ENCODE peak calls at places on chromosome 3, in seven cellular contexts. P, V, H, O, C, G and D are unnamed samples.

GRCh38 chr3:46406786-46407611 is at the start of the genes CCR5AS and CCRL2:
- DNase-seq in O (peak; percentile 32), G (peak; percentile 70), V (peak; percentile 78), C (no peak), H (peak; percentile 94), P (peak; percentile 64), D (no peak)

GRCh38 chr3:193778676-193779075 is 185.7 kb downstream of the OPA1 start:
- DNase-seq in G (no peak), C (no peak), O (no peak), P (no peak), V (no peak), H (no peak), D (no peak)

GRCh38 chr3:42684632-42685362 is 540 bp upstream of the KLHL40 start:
- DNase-seq in G (no peak), C (no peak), O (no peak), P (no peak), H (no peak), V (peak; percentile 7), D (no peak)

GRCh38 chr3:69323941-69324340 is 61.9 kb downstream of the FRMD4B start:
- DNase-seq in O (no peak), V (no peak), P (no peak), G (no peak), H (no peak), C (no peak), D (no peak)

GRCh38 chr3:12285003-12285555 is 3.8 kb upstream of the PPARG start:
- DNase-seq in P (no peak), G (no peak), V (no peak), O (no peak), C (no peak), H (no peak), D (no peak)

GRCh38 chr3:149603126-149604074 is 54.4 kb downstream of the WWTR1 start:
- DNase-seq in H (no peak), V (no peak), C (peak; percentile 51), P (no peak), G (no peak), O (no peak), D (no peak)

GRCh38 chr3:58609990-58610389 is 32.8 kb upstream of the FAM107A start:
- DNase-seq in V (no peak), G (no peak), P (no peak), O (no peak), C (no peak), H (no peak), D (no peak)

GRCh38 chr3:151625057-151625456 is 108.7 kb upstream of the AADACL2 start:
- DNase-seq in V (no peak), P (no peak), G (no peak), H (no peak), O (no peak), C (no peak), D (no peak)

GRCh38 chr3:23241256-23241655 is 38.1 kb downstream of the UBE2E2 start:
- DNase-seq in C (no peak), O (no peak), H (no peak), G (no peak), P (no peak), V (no peak), D (no peak)

GRCh38 chr3:36418296-36418695 is 38.0 kb downstream of the STAC start:
- DNase-seq in C (no peak), H (no peak), P (no peak), O (no peak), G (no peak), V (no peak), D (no peak)

GRCh38 chr3:15973930-15974329 is 176.2 kb upstream of the ANKRD28 start:
- DNase-seq in P (no peak), G (peak; percentile 88), H (no peak), C (no peak), V (no peak), O (no peak), D (no peak)

GRCh38 chr3:134867277-134867676 is 72.2 kb downstream of the EPHB1 start:
- DNase-seq in O (no peak), C (no peak), H (no peak), P (no peak), G (no peak), V (no peak), D (no peak)

GRCh38 chr3:177147790-177148189 is 49.5 kb downstream of the TBL1XR1 start:
- DNase-seq in G (no peak), C (no peak), P (no peak), O (no peak), H (no peak), V (no peak), D (no peak)

GRCh38 chr3:80999481-80999880 is 762.0 kb downstream of the GBE1 start:
- DNase-seq in C (no peak), O (no peak), V (no peak), H (no peak), G (no peak), P (no peak), D (no peak)

GRCh38 chr3:168091299-168091852 is 4.3 kb downstream of the GOLIM4 start:
- DNase-seq in C (no peak), G (no peak), H (no peak), P (no peak), O (no peak), V (no peak), D (no peak)

GRCh38 chr3:143035466-143036214 is 34.3 kb downstream of the U2SURP start:
- DNase-seq in O (peak; percentile 12), H (peak; percentile 5), C (peak; percentile 20), G (peak; percentile 33), P (no peak), V (no peak), D (no peak)

GRCh38 chr3:17915341-17915740 is 172.9 kb upstream of the TBC1D5 start:
- DNase-seq in G (peak; percentile 22), O (no peak), H (no peak), P (no peak), C (no peak), V (no peak), D (no peak)

GRCh38 chr3:113499081-113499480 is 15.9 kb downstream of the SPICE1 start:
- DNase-seq in C (no peak), V (no peak), O (no peak), P (no peak), G (no peak), H (no peak), D (no peak)

GRCh38 chr3:29643034-29643425 is 362.2 kb downstream of the RBMS3 start:
- DNase-seq in H (no peak), P (no peak), C (no peak), O (no peak), G (no peak), V (no peak), D (no peak)

GRCh38 chr3:186785517-186786018 is 2.2 kb downstream of the EIF4A2 start:
- DNase-seq in H (no peak), G (no peak), P (no peak), C (no peak), O (no peak), V (no peak), D (no peak)

GRCh38 chr3:57544181-57545125 is at the start of gene DNAH12:
- DNase-seq in G (no peak), P (peak; percentile 59), C (no peak), O (peak; percentile 20), H (peak; percentile 67), V (peak; percentile 57), D (peak; percentile 97)

GRCh38 chr3:14768881-14769280 is 49.9 kb upstream of the FGD5 start:
- DNase-seq in C (no peak), O (no peak), P (peak; percentile 30), H (no peak), V (no peak), G (no peak), D (no peak)